ENCODE peak calls at places on chromosomes 13 and 19, in five cellular contexts. J is body of pancreas, F is PC-3, Y is left lung, H is right atrium auricular region. L is an unnamed sample. For H3K36me3, the result is how much of the 10 kb centered on the place peaks cover.

GRCh38 chr13:79382545-79383275 is 23.3 kb downstream of the RBM26 start:
- DNase-seq in Y (no peak), J (no peak), F (peak), H (no peak), L (no peak)

GRCh38 chr19:695350-695949 is at the start of gene PRSS57:
- DNase-seq in F (no peak), H (no peak), J (no peak), Y (no peak), L (no peak)

GRCh38 chr19:45222724-45223123 is 22.5 kb downstream of the EXOC3L2 start:
- DNase-seq in Y (no peak), H (no peak), J (no peak), F (no peak), L (no peak)

GRCh38 chr13:103238441-103238840 is 172.2 kb upstream of the SLC10A2 start:
- DNase-seq in Y (no peak), F (no peak), J (no peak), H (no peak), L (no peak)

GRCh38 chr19:38648789-38649304 is 1.4 kb downstream of the ACTN4 start:
- DNase-seq in J (no peak), F (no peak), Y (no peak), H (no peak), L (no peak)

GRCh38 chr19:54955356-54955755 is 8.0 kb upstream of the NLRP7 start:
- DNase-seq in H (no peak), J (no peak), F (no peak), Y (no peak), L (no peak)

GRCh38 chr13:46507978-46508377 is 45.0 kb upstream of the LRCH1 start:
- DNase-seq in Y (no peak), H (no peak), J (no peak), F (no peak), L (no peak)

GRCh38 chr13:78586706-78587105 is 16.6 kb downstream of the POU4F1 start:
- DNase-seq in Y (peak), H (no peak), F (no peak), J (no peak), L (no peak)

GRCh38 chr13:110156186-110157065 is 150.5 kb downstream of the COL4A1 start:
- DNase-seq in F (no peak), Y (no peak), H (peak), J (no peak), L (peak)

GRCh38 chr19:43439183-43440063 is 24.7 kb downstream of the TEX101 start:
- DNase-seq in J (no peak), Y (no peak), F (peak), H (no peak), L (no peak)

GRCh38 chr13:93984876-93985275 is 494.6 kb downstream of the DCT start:
- DNase-seq in Y (no peak), J (no peak), H (no peak), F (no peak), L (no peak)

GRCh38 chr19:40165362-40165937 is 25.8 kb upstream of the MAP3K10 start:
- DNase-seq in F (peak), J (peak), H (peak), Y (peak), L (peak)

GRCh38 chr19:43784981-43785808 is 4.4 kb upstream of the KCNN4 start:
- DNase-seq in H (peak), F (peak), J (peak), Y (peak), L (peak)

GRCh38 chr19:56291857-56292256 is 19.3 kb downstream of the EDDM13 start:
- DNase-seq in Y (no peak), J (no peak), F (no peak), H (no peak), L (no peak)

GRCh38 chr19:1105873-1106840 is 2.4 kb downstream of the GPX4 start:
- DNase-seq in Y (no peak), J (no peak), H (no peak), F (no peak), L (no peak)

GRCh38 chr13:21973437-21974125 is 302.7 kb downstream of the FGF9 start:
- DNase-seq in H (no peak), Y (no peak), F (no peak), J (no peak), L (no peak)

GRCh38 chr19:49984491-49984890 is 23.5 kb upstream of the SIGLEC11 start:
- DNase-seq in F (no peak), H (no peak), Y (no peak), J (no peak), L (no peak)

GRCh38 chr13:33262997-33263396 is 22.6 kb downstream of the STARD13 start:
- DNase-seq in J (no peak), F (no peak), Y (no peak), H (no peak), L (no peak)

GRCh38 chr13:99199541-99200432 is 867 bp upstream of the UBAC2 start:
- DNase-seq in H (peak), F (no peak), J (peak), Y (no peak), L (no peak)

GRCh38 chr13:41231786-41232185 is 31.6 kb downstream of the MTRF1 start:
- DNase-seq in J (peak), H (no peak), Y (no peak), F (no peak), L (no peak)

GRCh38 chr19:42440357-42441046 is 2.2 kb downstream of the CXCL17 start:
- DNase-seq in J (peak), F (peak), Y (peak), H (peak), L (no peak)

GRCh38 chr19:33621065-33621785 is 528 bp upstream of the CHST8 start:
- DNase-seq in F (no peak), H (no peak), J (peak), Y (no peak), L (no peak)

GRCh38 chr19:58058428-58058827 is 654 bp upstream of the ZNF135 start:
- DNase-seq in H (no peak), Y (no peak), F (no peak), J (no peak), L (no peak)

GRCh38 chr13:48873598-48873997 is 102.1 kb upstream of the FNDC3A start:
- DNase-seq in H (no peak), Y (no peak), F (peak), J (no peak), L (no peak)
- H3K36me3 ChIP-seq in H (under half), Y (under half), F (under half), J (under half), L (under half)

GRCh38 chr13:114017028-114017630 is 43.3 kb upstream of the C13orf46 start:
- DNase-seq in H (no peak), Y (peak), F (peak), J (no peak), L (no peak)
- H3K36me3 ChIP-seq in H (under half), Y (under half), F (under half), J (under half), L (half or more)

GRCh38 chr19:9151367-9151766 is 11.2 kb downstream of the ZNF317 start:
- DNase-seq in Y (no peak), F (no peak), H (peak), J (no peak), L (no peak)
- H3K36me3 ChIP-seq in Y (under half), F (half or more), H (under half), J (under half), L (under half)

DNA sequence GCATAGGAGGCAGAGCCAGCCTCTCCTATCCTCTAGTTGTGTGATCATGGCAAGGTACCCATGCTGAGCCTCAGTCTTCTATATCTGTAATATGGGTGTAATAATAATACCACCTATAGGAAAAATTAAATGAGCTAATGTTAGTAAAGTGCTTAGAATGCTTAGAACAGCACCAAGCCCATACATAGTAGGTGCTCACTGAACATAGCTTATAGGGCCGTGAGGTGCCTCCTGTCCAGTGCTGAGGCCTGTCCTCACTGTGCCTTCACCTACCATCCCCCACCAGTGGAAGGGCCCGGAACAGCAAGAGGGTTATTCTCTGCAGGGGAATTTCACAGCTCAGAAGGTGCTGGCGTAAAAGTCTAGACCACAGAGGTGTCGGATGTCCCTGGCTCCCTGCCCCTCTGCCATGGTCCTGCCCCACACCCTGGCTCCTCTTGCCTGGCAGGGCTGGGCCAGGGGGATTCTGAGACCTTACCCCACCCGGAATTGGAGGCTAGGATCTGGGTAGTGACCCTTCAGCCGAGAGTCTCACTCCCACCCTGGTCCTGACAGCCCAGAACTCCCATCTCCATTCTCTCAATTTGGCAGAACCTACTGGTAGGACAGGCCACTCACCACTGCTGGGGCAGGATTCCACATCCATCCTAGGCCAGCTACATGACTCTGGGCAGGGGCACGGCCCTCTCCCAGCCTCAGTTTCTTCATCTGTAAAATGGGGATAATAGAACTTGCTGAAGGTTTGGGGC is 2.2 kb upstream of the SCN1B start:
- DNase-seq in F (peak), J (no peak), Y (no peak), H (no peak), L (no peak)
- H3K36me3 ChIP-seq in F (under half), J (under half), Y (under half), H (under half), L (under half)

GRCh38 chr19:5975388-5975728 is 2.6 kb downstream of the RANBP3 start:
- DNase-seq in F (no peak), J (no peak), Y (no peak), H (no peak), L (no peak)
- H3K36me3 ChIP-seq in F (under half), J (under half), Y (under half), H (under half), L (under half)

DNA sequence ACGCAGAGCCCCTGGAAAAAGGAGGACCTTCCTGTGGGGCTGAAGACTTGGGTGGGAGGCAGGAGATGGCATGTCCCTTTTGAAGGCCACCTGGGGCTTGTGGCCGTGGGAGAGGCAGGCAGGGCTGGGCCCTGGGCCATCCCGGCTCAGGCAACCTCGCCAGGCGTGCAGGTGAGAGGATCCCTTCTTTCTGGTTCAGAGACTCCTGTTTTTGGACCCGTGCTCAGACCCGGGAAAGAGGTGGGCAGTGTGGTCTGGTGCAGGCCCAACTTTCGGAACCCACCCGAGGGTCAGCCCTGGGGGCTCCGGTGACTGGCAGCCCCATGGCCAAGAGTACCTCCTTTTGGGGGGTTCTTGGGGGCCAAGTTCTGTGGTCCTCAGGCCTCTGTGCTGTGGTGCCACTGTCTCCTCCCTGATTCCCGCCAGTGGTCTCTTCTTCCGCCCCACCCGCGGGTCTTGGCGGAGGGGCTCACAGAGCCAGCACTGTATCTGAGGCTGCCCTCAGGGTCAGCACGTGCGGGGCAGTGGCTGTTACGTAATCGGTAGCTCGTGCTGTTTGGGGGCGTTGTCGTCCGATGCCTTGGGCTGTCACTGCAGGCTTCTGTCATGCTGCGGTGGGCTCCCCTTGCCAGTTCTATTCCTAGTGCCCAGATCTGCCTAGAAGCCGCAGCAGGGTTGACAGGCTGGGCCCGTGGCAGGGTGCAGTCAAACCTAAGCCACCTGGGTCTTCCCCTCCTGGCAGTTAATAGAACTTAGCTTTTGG is 42.7 kb downstream of the KDM4B start:
- DNase-seq in F (no peak), J (no peak), H (no peak), Y (no peak), L (no peak)
- H3K36me3 ChIP-seq in F (under half), J (under half), H (under half), Y (under half), L (under half)

GRCh38 chr19:18996351-18996750 is 37.0 kb downstream of the SUGP2 start:
- DNase-seq in F (no peak), H (no peak), Y (peak), J (no peak), L (no peak)
- H3K36me3 ChIP-seq in F (under half), H (half or more), Y (under half), J (under half), L (under half)

GRCh38 chr13:19764237-19764636 is 18.5 kb downstream of the PSPC1 start:
- DNase-seq in H (no peak), F (no peak), Y (no peak), J (no peak), L (no peak)

GRCh38 chr13:19772306-19772705 is 10.4 kb downstream of the PSPC1 start:
- DNase-seq in H (peak), J (no peak), F (no peak), Y (no peak), L (no peak)

GRCh38 chr13:19767966-19768365 is 14.8 kb downstream of the PSPC1 start:
- DNase-seq in J (no peak), F (no peak), Y (no peak), H (no peak), L (no peak)

GRCh38 chr13:19766637-19767036 is 16.1 kb downstream of the PSPC1 start:
- DNase-seq in H (no peak), Y (no peak), J (no peak), F (no peak), L (no peak)

GRCh38 chr13:19769854-19770253 is 12.9 kb downstream of the PSPC1 start:
- DNase-seq in F (peak), H (no peak), Y (no peak), J (no peak), L (no peak)
- H3K36me3 ChIP-seq in F (half or more), H (under half), Y (under half), J (under half), L (under half)

GRCh38 chr19:51203941-51204720 is 20.7 kb upstream of the CD33 start:
- DNase-seq in J (no peak), H (no peak), F (no peak), Y (no peak), L (no peak)
- H3K36me3 ChIP-seq in J (under half), H (under half), F (under half), Y (under half), L (under half)

L was measured in ascending aorta.